ENCODE peak calls at places on chromosomes 12 and 14, in eight cellular contexts. O is ovary; U is body of pancreas; C is mammary epithelial cell; L is CD4-positive, alpha-beta T cell; X is lower lobe of right lung; D is pancreas; S is NT2/D1. H is an unnamed sample.

GRCh38 chr12:120971299-120972180 is 6.8 kb upstream of the HNF1A start:
- DNase-seq in O (no peak), U (no peak), C (peak; percentile 50), L (peak; percentile 6), X (peak; percentile 22), D (no peak), S (peak; percentile 43), H (peak; percentile 86)

GRCh38 chr12:78118486-78118885 is 287.8 kb downstream of the NAV3 start:
- DNase-seq in O (no peak), U (no peak), C (no peak), L (no peak), X (no peak), D (no peak), S (no peak), H (no peak)

GRCh38 chr12:76183459-76184186 is 99.1 kb upstream of the NAP1L1 start:
- DNase-seq in O (no peak), U (no peak), C (peak; percentile 97), L (no peak), X (no peak), D (no peak), S (no peak), H (no peak)

GRCh38 chr12:2690348-2691000 is 104.3 kb upstream of the FKBP4 start:
- DNase-seq in O (no peak), U (no peak), C (no peak), L (no peak), X (no peak), D (no peak), S (no peak), H (no peak)

GRCh38 chr14:74488788-74489397 is 4.2 kb downstream of the NPC2 start:
- DNase-seq in O (no peak), U (no peak), C (peak; percentile 54), L (no peak), X (no peak), D (no peak), S (no peak), H (peak; percentile 24)

GRCh38 chr12:53200458-53201169 is 6.4 kb downstream of the ITGB7 start:
- DNase-seq in O (no peak), U (no peak), C (no peak), L (no peak), X (no peak), D (no peak), S (no peak), H (no peak)

GRCh38 chr14:71143391-71144290 is 236.4 kb downstream of the PCNX1 start:
- DNase-seq in O (no peak), U (no peak), C (peak; percentile 98), L (no peak), X (no peak), D (no peak), S (peak; percentile 38), H (peak; percentile 90)

GRCh38 chr12:104462931-104463339 is 6.2 kb downstream of the CHST11 start:
- DNase-seq in O (no peak), U (no peak), C (no peak), L (no peak), X (no peak), D (no peak), S (no peak), H (no peak)

GRCh38 chr14:24630087-24630871 is 3.7 kb downstream of the GZMB start:
- DNase-seq in O (no peak), U (no peak), C (no peak), L (no peak), X (no peak), D (no peak), S (no peak), H (no peak)

GRCh38 chr12:25496098-25496587 is 56.9 kb downstream of the LMNTD1 start:
- DNase-seq in O (no peak), U (no peak), C (no peak), L (no peak), X (no peak), D (no peak), S (no peak), H (no peak)

GRCh38 chr12:116171549-116171948 is 105.9 kb downstream of the MED13L start:
- DNase-seq in O (no peak), U (no peak), C (peak; percentile 35), L (no peak), X (no peak), D (no peak), S (no peak), H (no peak)

GRCh38 chr14:61463664-61464063 is 142.3 kb downstream of the PRKCH start:
- DNase-seq in O (no peak), U (no peak), C (no peak), L (no peak), X (no peak), D (no peak), S (no peak), H (no peak)

GRCh38 chr14:23447634-23448353 is 12.3 kb upstream of the MYH7 start:
- DNase-seq in O (no peak), U (peak; percentile 45), C (no peak), L (no peak), X (no peak), D (peak; percentile 58), S (no peak), H (peak; percentile 95)

GRCh38 chr14:106308839-106309389 is 782.5 kb downstream of the TMEM121 start:
- DNase-seq in O (no peak), U (peak; percentile 43), C (no peak), L (peak; percentile 37), X (peak; percentile 67), D (no peak), S (peak; percentile 54), H (peak; percentile 35)
- H3K9me3 ChIP-seq in O (no peaks in the 10 kb centered on the region), U (no peaks in the 10 kb centered on the region), C (peaks cover 14% of the 10 kb centered on the region), L (no peaks in the 10 kb centered on the region), X (no peaks in the 10 kb centered on the region), D (no peaks in the 10 kb centered on the region), S (peaks cover 41% of the 10 kb centered on the region), H (no peaks in the 10 kb centered on the region)

DNA sequence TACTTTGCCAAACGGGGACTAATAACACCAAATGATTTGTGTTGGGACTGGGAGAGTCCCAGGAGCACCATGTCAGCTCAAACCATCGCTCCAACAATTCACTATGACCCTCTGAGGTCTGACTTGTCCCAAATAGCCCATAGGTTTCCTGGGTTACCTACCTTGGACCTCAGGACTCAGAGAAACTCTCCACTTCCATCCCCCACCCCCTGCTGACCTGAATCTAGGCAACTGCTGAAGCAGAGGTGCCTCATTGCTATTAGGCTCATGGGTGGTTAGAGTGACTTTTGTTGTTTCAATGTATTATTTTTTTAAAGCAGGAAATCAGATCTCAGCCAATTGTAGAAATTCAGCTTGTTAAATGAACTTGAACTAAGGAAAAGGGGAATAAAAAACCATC is 81.0 kb upstream of the SLC24A4 start:
- DNase-seq in O (no peak), U (no peak), C (no peak), L (no peak), X (no peak), D (no peak), S (no peak), H (no peak)
- H3K9me3 ChIP-seq in O (no peaks in the 10 kb centered on the region), U (no peaks in the 10 kb centered on the region), C (peaks cover 9% of the 10 kb centered on the region), L (peaks cover 22% of the 10 kb centered on the region), X (peaks cover 10% of the 10 kb centered on the region), D (no peaks in the 10 kb centered on the region), S (peaks cover 37% of the 10 kb centered on the region), H (no peaks in the 10 kb centered on the region)

GRCh38 chr12:132937476-132937875 is 18.6 kb downstream of the ZNF605 start:
- DNase-seq in O (no peak), U (no peak), C (no peak), L (no peak), X (no peak), D (no peak), S (no peak), H (no peak)

GRCh38 chr12:132940071-132940719 is 15.9 kb downstream of the ZNF605 start:
- DNase-seq in O (no peak), U (no peak), C (no peak), L (no peak), X (no peak), D (no peak), S (no peak), H (no peak)

GRCh38 chr12:132945806-132946506 is 10.2 kb downstream of the ZNF605 start:
- DNase-seq in O (no peak), U (no peak), C (no peak), L (no peak), X (no peak), D (no peak), S (no peak), H (no peak)

GRCh38 chr12:132942611-132943010 is 13.5 kb downstream of the ZNF605 start:
- DNase-seq in O (no peak), U (no peak), C (no peak), L (no peak), X (no peak), D (no peak), S (no peak), H (no peak)

DNA sequence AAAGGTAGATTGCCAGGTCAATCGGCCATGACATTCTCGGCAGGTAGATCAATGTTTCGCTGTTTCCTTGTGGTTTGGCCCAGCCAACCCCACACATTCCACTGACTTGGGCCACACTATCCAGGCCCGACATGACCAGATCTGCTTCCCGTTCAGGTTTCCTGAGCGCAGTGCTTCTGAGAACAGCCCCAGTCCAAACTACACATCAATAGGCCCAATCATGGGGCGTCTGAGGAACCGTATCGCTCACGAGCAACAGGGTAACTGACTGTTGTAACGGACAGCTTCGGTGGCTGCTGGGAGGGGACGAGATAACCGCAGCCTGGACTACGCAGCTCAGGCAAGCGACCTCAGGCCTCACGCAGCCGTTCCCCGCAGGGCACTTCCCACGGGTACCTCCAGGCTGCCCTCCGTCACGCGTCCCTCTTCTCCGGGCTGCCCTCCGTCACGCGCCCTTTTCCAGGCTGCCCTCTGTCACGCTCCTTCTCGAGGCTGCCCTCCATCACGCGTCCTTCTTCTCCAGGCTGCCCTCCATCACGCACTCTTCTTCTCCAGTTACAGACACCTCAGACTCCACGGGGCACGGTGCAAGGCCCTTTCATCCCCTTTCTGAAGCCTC is 14.7 kb downstream of the ZNF605 start:
- DNase-seq in O (no peak), U (no peak), C (no peak), L (no peak), X (no peak), D (no peak), S (no peak), H (no peak)
- H3K9me3 ChIP-seq in O (no peaks in the 10 kb centered on the region), U (peaks cover 53% of the 10 kb centered on the region), C (peaks cover 45% of the 10 kb centered on the region), L (peaks cover 55% of the 10 kb centered on the region), X (peaks cover 87% of the 10 kb centered on the region), D (no peaks in the 10 kb centered on the region), S (peaks cover 54% of the 10 kb centered on the region), H (peaks cover 8% of the 10 kb centered on the region)

GRCh38 chr14:20197459-20197858 is 6.8 kb downstream of the OR11G2 start:
- DNase-seq in O (no peak), U (no peak), C (no peak), L (no peak), X (peak; percentile 62), D (no peak), S (no peak), H (no peak)

GRCh38 chr14:20194101-20194500 is 3.4 kb downstream of the OR11G2 start:
- DNase-seq in O (no peak), U (no peak), C (no peak), L (no peak), X (no peak), D (no peak), S (no peak), H (no peak)

GRCh38 chr14:20195911-20196310 is 5.2 kb downstream of the OR11G2 start:
- DNase-seq in O (no peak), U (no peak), C (no peak), L (no peak), X (no peak), D (no peak), S (no peak), H (no peak)

GRCh38 chr14:20198991-20199390 is 8.3 kb downstream of the OR11G2 start:
- DNase-seq in O (no peak), U (no peak), C (no peak), L (no peak), X (no peak), D (no peak), S (no peak), H (no peak)
- H3K9me3 ChIP-seq in O (no peaks in the 10 kb centered on the region), U (no peaks in the 10 kb centered on the region), C (peaks cover 14% of the 10 kb centered on the region), L (no peaks in the 10 kb centered on the region), X (no peaks in the 10 kb centered on the region), D (no peaks in the 10 kb centered on the region), S (no peaks in the 10 kb centered on the region), H (no peaks in the 10 kb centered on the region)

GRCh38 chr14:106620368-106620767 is 1094.0 kb downstream of the TMEM121 start:
- DNase-seq in O (no peak), U (no peak), C (no peak), L (no peak), X (no peak), D (no peak), S (no peak), H (no peak)
- H3K9me3 ChIP-seq in O (no peaks in the 10 kb centered on the region), U (no peaks in the 10 kb centered on the region), C (peaks cover 3% of the 10 kb centered on the region), L (no peaks in the 10 kb centered on the region), X (no peaks in the 10 kb centered on the region), D (no peaks in the 10 kb centered on the region), S (peaks cover 26% of the 10 kb centered on the region), H (no peaks in the 10 kb centered on the region)